ENCODE peak calls at places on chromosome 19, in four cellular contexts. F, P, U and B are unnamed samples.

GRCh38 chr19:35780058-35780457 is 4.7 kb downstream of the ARHGAP33 start:
- DNase-seq in U (no peak), F (no peak), P (no peak), B (no peak)

GRCh38 chr19:1037553-1038115 is 2.3 kb upstream of the ABCA7 start:
- DNase-seq in P (no peak), F (no peak), U (no peak), B (no peak)

GRCh38 chr19:1042689-1043511 is 3.0 kb downstream of the ABCA7 start:
- DNase-seq in F (peak; percentile 81), P (no peak), U (no peak), B (no peak)

GRCh38 chr19:14718522-14719113 is 28.8 kb downstream of the ZNF333 start:
- DNase-seq in U (peak; percentile 8), P (no peak), F (no peak), B (no peak)

GRCh38 chr19:29704562-29705558 is 10.2 kb downstream of the C19orf12 start:
- DNase-seq in P (no peak), U (no peak), F (no peak), B (no peak)

GRCh38 chr19:2034729-2035589 is 16.1 kb downstream of the MKNK2 start:
- DNase-seq in U (peak; percentile 69), P (no peak), F (peak; percentile 82), B (no peak)

GRCh38 chr19:43132696-43133095 is 50.2 kb upstream of the PSG2 start:
- DNase-seq in F (no peak), U (no peak), P (no peak), B (no peak)

GRCh38 chr19:28585796-28586195 is 627.2 kb downstream of the UQCRFS1 start:
- DNase-seq in P (no peak), F (no peak), U (no peak), B (no peak)

GRCh38 chr19:58021541-58022282 is 12.1 kb upstream of the ZSCAN1 start:
- DNase-seq in U (peak; percentile 49), F (no peak), P (peak; percentile 9), B (peak; percentile 64)

GRCh38 chr19:6199240-6199983 is 63.9 kb downstream of the ACSBG2 start:
- DNase-seq in P (peak; percentile 95), U (peak; percentile 97), F (peak; percentile 99), B (peak; percentile 97)

GRCh38 chr19:15441317-15441716 is 8.4 kb downstream of the WIZ start:
- DNase-seq in U (no peak), F (no peak), P (no peak), B (no peak)

GRCh38 chr19:44499962-44500949 is at the start of gene ZNF180:
- DNase-seq in F (peak; percentile 93), P (peak; percentile 86), U (peak; percentile 98), B (peak; percentile 94)

GRCh38 chr19:29393915-29394460 is 131.8 kb upstream of the VSTM2B start:
- DNase-seq in U (no peak), F (no peak), P (no peak), B (no peak)

GRCh38 chr19:24052811-24053210 is 34.2 kb upstream of the ZNF254 start:
- DNase-seq in U (no peak), F (no peak), P (no peak), B (no peak)

GRCh38 chr19:38685666-38686529 is 38.4 kb downstream of the ACTN4 start:
- DNase-seq in P (peak; percentile 70), U (no peak), F (peak; percentile 53), B (peak; percentile 72)

GRCh38 chr19:19514881-19515763 is at the start of gene TSSK6:
- DNase-seq in U (no peak), P (no peak), F (peak; percentile 74), B (peak; percentile 53)

GRCh38 chr19:22422220-22422619 is at the start of gene ZNF98:
- DNase-seq in U (no peak), P (no peak), F (no peak), B (peak; percentile 62)

GRCh38 chr19:55406869-55407624 is 541 bp downstream of the UBE2S start:
- DNase-seq in U (no peak), P (no peak), F (peak; percentile 77), B (no peak)

GRCh38 chr19:12723383-12723642 is 419 bp downstream of the TNPO2 start:
- DNase-seq in F (no peak), U (no peak), P (no peak), B (no peak)

GRCh38 chr19:4064551-4065260 is 2.0 kb downstream of the ZBTB7A start:
- DNase-seq in P (no peak), U (no peak), F (peak; percentile 84), B (no peak)

GRCh38 chr19:1884719-1885334 is 469 bp downstream of the ABHD17A start:
- DNase-seq in U (no peak), F (peak; percentile 76), P (no peak), B (no peak)

GRCh38 chr19:38528213-38528755 is 89.5 kb downstream of the MAP4K1 start:
- DNase-seq in U (no peak), P (no peak), F (no peak), B (no peak)

GRCh38 chr19:35437152-35437951 is 10.7 kb upstream of the FFAR2 start:
- DNase-seq in U (no peak), F (no peak), P (no peak), B (no peak)

GRCh38 chr19:51093066-51093465 is 10.4 kb upstream of the KLK14 start:
- DNase-seq in P (no peak), F (no peak), U (no peak), B (no peak)

GRCh38 chr19:47390533-47391488 is 28.5 kb downstream of the MEIS3 start:
- DNase-seq in U (no peak), F (no peak), P (no peak), B (peak; percentile 14)